ENCODE peak calls at places on chromosomes 12 and 14, in nine cellular contexts. X is cardiac muscle cell, P is brain microvascular endothelial cell, F is heart left ventricle, Y is HL-60, A is colonic mucosa, E is tibial nerve, I is HepG2, B is foreskin keratinocyte. K is an unnamed sample. For H3K27me3, the result is how much of the 10 kb centered on the place peaks cover.

GRCh38 chr12:120962487-120963054 is 15.8 kb upstream of the HNF1A start:
- DNase-seq in Y (no peak), I (no peak), P (no peak), F (no peak), B (peak), X (no peak), E (no peak), A (no peak), K (no peak)

GRCh38 chr14:37655418-37655817 is 60.0 kb downstream of the TTC6 start:
- DNase-seq in P (peak), E (no peak), Y (no peak), A (no peak), F (no peak), B (peak), I (peak), X (no peak), K (no peak)

GRCh38 chr14:51962678-51963077 is 26.7 kb upstream of the RTRAF start:
- DNase-seq in Y (no peak), E (no peak), A (no peak), I (no peak), B (peak), P (no peak), F (no peak), X (peak), K (no peak)

GRCh38 chr14:54446201-54446693 is 5.1 kb upstream of the CNIH1 start:
- DNase-seq in A (peak), P (no peak), Y (no peak), F (no peak), X (peak), B (peak), I (no peak), E (no peak), K (no peak)

GRCh38 chr12:71945121-71945520 is 6.5 kb downstream of the TPH2 start:
- DNase-seq in F (no peak), Y (no peak), I (no peak), E (no peak), B (no peak), X (no peak), A (no peak), P (no peak), K (no peak)

GRCh38 chr12:121712462-121713256 is at the start of gene TMEM120B:
- DNase-seq in I (peak), X (peak), E (peak), A (peak), Y (peak), F (peak), P (peak), B (no peak), K (peak)

GRCh38 chr12:88663001-88663400 is 82.7 kb upstream of the KITLG start:
- DNase-seq in Y (no peak), A (no peak), F (no peak), I (no peak), B (no peak), E (no peak), X (peak), P (no peak), K (no peak)

GRCh38 chr12:29672580-29672979 is 111.2 kb downstream of the TMTC1 start:
- DNase-seq in Y (no peak), E (no peak), I (no peak), X (no peak), A (no peak), B (no peak), P (no peak), F (no peak), K (no peak)

GRCh38 chr14:59140441-59140840 is 48.0 kb upstream of the DAAM1 start:
- DNase-seq in X (no peak), E (no peak), I (no peak), B (no peak), Y (no peak), P (no peak), F (no peak), A (no peak), K (no peak)

GRCh38 chr12:92506460-92506859 is 196.3 kb upstream of the PLEKHG7 start:
- DNase-seq in F (no peak), E (no peak), P (no peak), Y (no peak), A (no peak), I (no peak), X (no peak), B (peak), K (no peak)

GRCh38 chr14:51095854-51096823 is 1.2 kb upstream of the TRIM9 start:
- DNase-seq in E (no peak), P (peak), A (peak), B (peak), Y (no peak), X (peak), I (no peak), F (no peak), K (no peak)

GRCh38 chr12:50603817-50604639 is 99.2 kb downstream of the DIP2B start:
- DNase-seq in Y (no peak), F (no peak), X (peak), A (no peak), P (peak), B (no peak), E (peak), I (no peak), K (no peak)

GRCh38 chr12:79451988-79452387 is 238.8 kb downstream of the PAWR start:
- DNase-seq in X (peak), Y (no peak), I (peak), F (peak), P (peak), A (peak), E (peak), B (peak), K (no peak)

GRCh38 chr12:32290411-32290810 is 108.9 kb upstream of the FGD4 start:
- DNase-seq in I (no peak), F (no peak), X (peak), Y (no peak), B (peak), E (no peak), P (peak), A (no peak), K (no peak)

GRCh38 chr12:55073043-55074022 is 52.9 kb upstream of the OR9K2 start:
- DNase-seq in I (peak), X (peak), P (peak), F (peak), E (peak), A (peak), B (peak), Y (peak), K (peak)

GRCh38 chr14:82725188-82725587 is 1191.5 kb upstream of the SEL1L start:
- DNase-seq in A (no peak), E (no peak), I (no peak), B (peak), P (no peak), X (peak), Y (no peak), F (no peak), K (no peak)

GRCh38 chr12:100295764-100296555 is 29.0 kb downstream of the SCYL2 start:
- DNase-seq in X (no peak), Y (no peak), F (no peak), B (peak), I (no peak), A (no peak), E (no peak), P (no peak), K (no peak)

GRCh38 chr14:99568567-99569560 is 35.1 kb downstream of the CCDC85C start:
- DNase-seq in A (no peak), X (peak), Y (peak), P (no peak), B (peak), F (no peak), I (no peak), E (no peak), K (no peak)

GRCh38 chr14:92513204-92513965 is at the start of gene RIN3:
- DNase-seq in P (peak), E (no peak), X (peak), Y (no peak), B (peak), I (peak), F (peak), A (peak), K (peak)

GRCh38 chr12:25718081-25718731 is 165.1 kb upstream of the LMNTD1 start:
- DNase-seq in X (no peak), A (no peak), Y (no peak), I (no peak), F (no peak), E (no peak), B (no peak), P (no peak), K (no peak)

GRCh38 chr12:76260390-76260748 is 87.8 kb downstream of the BBS10 start:
- DNase-seq in I (no peak), B (peak), X (peak), A (no peak), Y (no peak), E (no peak), F (no peak), P (no peak), K (no peak)

GRCh38 chr12:42140901-42141300 is 3.8 kb downstream of the GXYLT1 start:
- DNase-seq in P (peak), F (no peak), Y (no peak), E (no peak), I (peak), B (peak), X (peak), A (no peak), K (peak)

GRCh38 chr12:23014749-23015148 is 389.8 kb downstream of the ETNK1 start:
- DNase-seq in E (no peak), I (no peak), P (no peak), Y (no peak), B (peak), X (no peak), A (no peak), F (no peak), K (no peak)

GRCh38 chr12:58925111-58925732 is 4.9 kb upstream of the LRIG3 start:
- DNase-seq in E (no peak), I (no peak), B (no peak), P (peak), Y (no peak), X (peak), A (peak), F (no peak), K (no peak)

GRCh38 chr12:503111-503761 is 43.5 kb downstream of the B4GALNT3 start:
- DNase-seq in I (no peak), X (peak), B (peak), E (no peak), F (no peak), P (no peak), Y (no peak), A (peak), K (peak)

GRCh38 chr14:50333010-50333409 is 20.9 kb downstream of the DMAC2L start:
- DNase-seq in P (peak), E (no peak), Y (peak), X (peak), I (no peak), B (peak), F (no peak), A (no peak), K (no peak)

GRCh38 chr12:509494-509893 is 49.8 kb downstream of the B4GALNT3 start:
- DNase-seq in F (no peak), I (no peak), P (peak), A (peak), X (peak), E (no peak), B (peak), Y (no peak), K (peak)

GRCh38 chr14:51877807-51878206 is 17.4 kb downstream of the GNG2 start:
- DNase-seq in I (no peak), E (no peak), F (no peak), B (no peak), X (no peak), A (no peak), P (no peak), Y (no peak), K (no peak)

GRCh38 chr12:69275471-69275891 is 36.1 kb downstream of the CPSF6 start:
- DNase-seq in X (peak), Y (no peak), I (no peak), B (no peak), P (no peak), A (no peak), E (no peak), F (no peak), K (no peak)

GRCh38 chr12:109770104-109770860 is 56.7 kb downstream of the FAM222A start:
- DNase-seq in F (no peak), I (no peak), A (no peak), E (no peak), B (no peak), Y (no peak), X (no peak), P (no peak), K (no peak)

GRCh38 chr14:50967719-50968266 is 23.5 kb upstream of the PYGL start:
- DNase-seq in P (no peak), E (no peak), Y (no peak), F (no peak), A (no peak), X (peak), I (no peak), B (no peak), K (no peak)

GRCh38 chr12:58463050-58463449 is 457.3 kb downstream of the LRIG3 start:
- DNase-seq in F (no peak), A (no peak), Y (no peak), E (no peak), I (no peak), P (no peak), B (peak), X (no peak), K (no peak)

GRCh38 chr12:90010089-90010488 is 301.5 kb upstream of the ATP2B1 start:
- DNase-seq in A (no peak), I (no peak), Y (no peak), B (no peak), E (no peak), P (peak), F (no peak), X (no peak), K (no peak)

GRCh38 chr14:66234411-66234810 is 251.8 kb upstream of the CCDC196 start:
- DNase-seq in P (no peak), X (no peak), E (no peak), A (no peak), Y (no peak), F (no peak), I (no peak), B (no peak), K (no peak)

GRCh38 chr14:66228267-66228970 is 257.8 kb upstream of the CCDC196 start:
- DNase-seq in X (peak), F (no peak), B (peak), A (no peak), P (peak), E (no peak), I (no peak), Y (no peak), K (no peak)

GRCh38 chr14:66231823-66232222 is 254.3 kb upstream of the CCDC196 start:
- DNase-seq in A (no peak), I (no peak), X (no peak), E (no peak), F (no peak), P (no peak), B (no peak), Y (no peak), K (no peak)

GRCh38 chr14:66237701-66238100 is 248.5 kb upstream of the CCDC196 start:
- DNase-seq in X (no peak), P (no peak), F (no peak), I (no peak), A (no peak), Y (no peak), E (no peak), B (no peak), K (no peak)

GRCh38 chr14:66233571-66233970 is 252.6 kb upstream of the CCDC196 start:
- DNase-seq in A (no peak), Y (no peak), F (no peak), I (no peak), E (no peak), B (no peak), P (no peak), X (no peak), K (no peak)
- TF ChIP-seq CTCF in A (no peak), Y (no peak), F (no peak), I (no peak), E (no peak), B (no peak), P (no peak), X (no peak), K (no peak)

DNA sequence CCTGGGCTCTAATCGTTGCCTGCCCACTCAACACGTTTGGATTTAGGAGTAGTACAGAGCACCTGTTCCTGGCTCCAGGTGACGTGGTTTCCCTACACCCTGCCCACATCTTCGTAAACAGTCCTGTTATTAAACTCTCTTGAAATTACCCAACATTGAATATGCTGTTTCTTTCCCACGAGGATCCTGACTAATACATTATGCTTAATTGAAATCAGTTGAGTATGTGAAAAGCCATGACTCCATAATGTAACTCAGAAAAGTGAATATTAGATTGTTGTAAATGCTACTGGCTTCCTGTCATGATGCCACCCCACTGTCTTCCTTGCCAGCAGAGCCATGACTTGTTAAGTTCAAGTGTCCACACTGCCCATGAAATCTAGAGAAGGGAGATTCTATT is 21.6 kb downstream of the AK7 start:
- DNase-seq in I (no peak), X (no peak), Y (no peak), P (no peak), B (no peak), E (no peak), F (no peak), A (no peak), K (no peak)
- H3K27me3 ChIP-seq in I (under half), X (under half), Y (under half), P (under half), B (under half), E (under half), F (under half), A (under half), K (under half)

GRCh38 chr12:56571131-56571530 is 49.5 kb downstream of the RBMS2 start:
- DNase-seq in B (no peak), Y (no peak), F (no peak), P (no peak), E (no peak), X (peak), I (no peak), A (no peak), K (no peak)

GRCh38 chr12:56565510-56566101 is 44.0 kb downstream of the RBMS2 start:
- DNase-seq in X (peak), F (peak), B (peak), I (peak), P (peak), A (peak), Y (peak), E (peak), K (peak)
- H3K27ac ChIP-seq in X (peak), F (peak), B (no peak), I (peak), P (peak), A (peak), Y (peak), E (peak), K (peak)

DNA sequence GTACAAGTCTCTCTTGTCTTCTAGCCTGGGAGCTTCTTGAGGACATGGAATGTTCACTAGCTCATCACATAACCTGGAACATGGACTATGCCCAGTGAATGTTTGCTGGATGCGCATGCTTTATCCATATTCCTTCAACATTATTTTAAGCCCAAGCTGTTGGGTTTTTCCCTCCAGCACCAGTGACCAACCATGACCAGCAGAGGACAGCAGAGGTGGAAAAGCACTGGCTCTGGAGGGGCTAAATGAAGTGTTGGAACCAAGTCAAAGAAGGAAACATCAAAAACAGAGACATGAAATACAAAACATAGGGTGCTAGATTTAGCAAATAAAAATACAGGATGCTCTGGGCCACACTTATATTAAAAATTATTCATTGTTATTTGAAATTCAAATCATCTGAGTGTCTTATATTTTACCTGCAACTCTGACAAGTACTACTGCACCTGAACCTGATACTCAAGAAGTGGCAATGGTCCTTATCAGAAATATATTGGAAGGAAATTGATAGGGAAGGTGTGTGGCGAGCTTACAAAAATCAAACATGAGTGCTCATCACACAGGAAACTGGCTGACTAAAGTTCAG is 23.1 kb upstream of the HELB start:
- DNase-seq in A (no peak), P (peak), Y (no peak), I (peak), B (no peak), E (no peak), X (peak), F (no peak), K (no peak)
- TF ChIP-seq CTCF in A (peak), P (peak), Y (peak), I (peak), B (peak), E (peak), X (peak), F (peak), K (peak)

DNA sequence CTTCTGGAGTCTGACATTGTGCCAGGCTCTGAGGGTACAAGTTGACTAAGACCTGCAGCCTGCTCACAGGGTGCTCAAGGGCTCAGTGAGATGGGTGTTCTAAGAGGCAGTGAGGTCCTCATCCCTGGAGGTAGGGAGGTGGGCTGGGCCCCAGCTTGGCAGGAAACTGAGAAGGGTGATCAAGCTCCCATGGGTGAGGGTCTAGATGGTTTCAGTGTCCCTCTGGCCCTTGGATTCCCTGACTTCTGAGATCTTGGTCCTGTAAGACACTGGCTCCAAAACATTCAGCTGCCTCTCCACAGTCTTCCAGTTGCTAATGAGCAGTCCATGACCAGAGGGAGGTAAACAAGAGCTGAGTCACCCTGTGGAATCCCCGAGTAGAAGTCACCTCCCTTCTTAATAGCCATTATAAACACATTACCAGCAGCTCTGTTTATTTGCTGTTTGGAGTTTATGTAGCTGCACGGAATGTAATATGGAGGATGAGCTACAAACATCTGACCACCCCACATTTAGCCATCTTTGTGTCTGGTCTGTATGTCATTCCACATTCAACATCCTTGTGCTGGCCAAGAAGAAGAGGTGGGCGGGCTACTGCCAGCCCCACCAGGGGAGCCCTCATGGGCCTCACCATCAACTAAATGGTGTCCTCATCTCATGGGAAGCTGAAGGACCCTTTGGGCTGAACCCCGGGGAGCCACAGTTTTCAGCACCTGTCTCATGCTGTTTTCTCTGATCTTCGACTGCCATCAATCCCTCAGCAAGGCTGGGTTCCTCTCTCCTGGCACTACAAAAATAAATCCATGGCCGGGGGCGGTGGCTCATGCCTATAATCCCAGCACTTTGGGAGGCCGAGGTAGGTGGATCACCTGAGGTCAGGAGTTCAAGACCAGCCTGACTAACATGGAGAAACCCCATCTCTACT is 37.2 kb upstream of the BDKRB2 start:
- DNase-seq in P (peak), A (peak), F (no peak), B (peak), Y (no peak), X (peak), I (no peak), E (no peak), K (no peak)
- H3K27me3 ChIP-seq in P (under half), A (under half), F (under half), B (under half), Y (under half), X (under half), I (under half), E (under half), K (under half)

K was measured in lung.